ENCODE peak calls at places on chromosomes 2 and 18, in four cellular contexts. Z is CD8-positive, alpha-beta memory T cell; F is choroid plexus epithelial cell; P is IMR-90. B is an unnamed sample.

GRCh38 chr2:28400434-28400833 is 7.8 kb downstream of the FOSL2 start:
- DNase-seq in Z (no peak), F (no peak), P (no peak), B (no peak)

GRCh38 chr2:14722919-14723559 is 90.5 kb downstream of the LRATD1 start:
- DNase-seq in Z (no peak), F (no peak), P (peak), B (no peak)

GRCh38 chr18:63292844-63293683 is 26.5 kb downstream of the BCL2 start:
- DNase-seq in Z (no peak), F (no peak), P (no peak), B (no peak)

GRCh38 chr2:174561283-174562275 is 36.0 kb downstream of the WIPF1 start:
- DNase-seq in Z (no peak), F (peak), P (peak), B (no peak)

GRCh38 chr2:216504376-216504762 is 5.7 kb downstream of the RPL37A start:
- DNase-seq in Z (no peak), F (no peak), P (no peak), B (no peak)

GRCh38 chr2:112149866-112150435 is 11.8 kb downstream of the FBLN7 start:
- DNase-seq in Z (no peak), F (no peak), P (no peak), B (no peak)

GRCh38 chr2:122340246-122340645 is 584.8 kb downstream of the TSN start:
- DNase-seq in Z (no peak), F (no peak), P (no peak), B (no peak)

GRCh38 chr2:144382848-144383247 is 137.1 kb downstream of the ZEB2 start:
- DNase-seq in Z (no peak), F (peak), P (no peak), B (peak)

GRCh38 chr2:179809606-179810005 is 51.8 kb downstream of the ZNF385B start:
- DNase-seq in Z (no peak), F (no peak), P (no peak), B (no peak)

GRCh38 chr2:179802483-179802882 is 58.9 kb downstream of the ZNF385B start:
- DNase-seq in Z (no peak), F (no peak), P (no peak), B (no peak)

GRCh38 chr2:179800776-179801175 is 60.6 kb downstream of the ZNF385B start:
- DNase-seq in Z (no peak), F (no peak), P (no peak), B (no peak)

DNA sequence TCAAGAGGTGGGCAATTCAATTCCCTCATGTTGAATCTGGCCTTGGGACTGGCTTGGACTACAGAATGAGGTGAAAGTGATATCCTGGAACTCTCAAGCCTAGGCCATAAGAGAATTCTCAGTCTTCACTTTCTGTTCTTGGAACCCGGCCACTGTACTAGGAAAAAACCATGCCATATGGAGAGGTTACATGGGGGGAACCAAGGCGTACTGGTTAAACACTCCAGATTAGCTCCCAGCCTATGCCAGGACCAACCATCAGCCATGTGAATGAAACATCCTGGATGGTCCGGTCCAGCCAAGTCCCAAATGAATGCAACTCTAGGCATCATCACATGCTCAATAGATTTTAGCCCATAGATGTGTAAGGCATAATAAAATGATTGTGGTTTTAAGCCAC is 56.4 kb downstream of the ZNF385B start:
- DNase-seq in Z (no peak), F (no peak), P (no peak), B (no peak)
- H3K4me3 ChIP-seq in Z (no peak), F (no peak), P (no peak), B (no peak)

GRCh38 chr2:102282646-102283045 is 28.7 kb upstream of the IL1RL1 start:
- DNase-seq in Z (no peak), F (no peak), P (no peak), B (no peak)
- H3K4me3 ChIP-seq in Z (no peak), F (no peak), P (no peak), B (no peak)

GRCh38 chr2:55918856-55919255 is 4.7 kb downstream of the EFEMP1 start:
- DNase-seq in Z (no peak), F (no peak), P (no peak), B (no peak)
- H3K4me3 ChIP-seq in Z (no peak), F (no peak), P (no peak), B (no peak)

GRCh38 chr2:206642075-206643025 is at the start of gene FAM237A:
- DNase-seq in Z (no peak), F (peak), P (peak), B (peak)
- H3K4me3 ChIP-seq in Z (no peak), F (no peak), P (no peak), B (no peak)

GRCh38 chr2:138518860-138519259 is 17.3 kb downstream of the SPOPL start:
- DNase-seq in Z (no peak), F (no peak), P (no peak), B (no peak)

GRCh38 chr2:138516030-138516704 is 14.6 kb downstream of the SPOPL start:
- DNase-seq in Z (no peak), F (peak), P (peak), B (peak)

GRCh38 chr2:138512672-138513071 is 11.1 kb downstream of the SPOPL start:
- DNase-seq in Z (no peak), F (peak), P (peak), B (no peak)

GRCh38 chr2:138514173-138514572 is 12.6 kb downstream of the SPOPL start:
- DNase-seq in Z (no peak), F (no peak), P (no peak), B (no peak)

GRCh38 chr2:138515084-138515483 is 13.5 kb downstream of the SPOPL start:
- DNase-seq in Z (no peak), F (peak), P (no peak), B (no peak)
- H3K4me3 ChIP-seq in Z (no peak), F (no peak), P (no peak), B (no peak)

GRCh38 chr18:25345432-25345831 is 6.5 kb downstream of the ZNF521 start:
- DNase-seq in Z (no peak), F (no peak), P (peak), B (no peak)
- H3K4me3 ChIP-seq in Z (no peak), F (no peak), P (no peak), B (no peak)

GRCh38 chr18:55404811-55405654 is 183.0 kb downstream of the TCF4 start:
- DNase-seq in Z (no peak), F (peak), P (no peak), B (no peak)
- H3K4me3 ChIP-seq in Z (no peak), F (no peak), P (no peak), B (no peak)

DNA sequence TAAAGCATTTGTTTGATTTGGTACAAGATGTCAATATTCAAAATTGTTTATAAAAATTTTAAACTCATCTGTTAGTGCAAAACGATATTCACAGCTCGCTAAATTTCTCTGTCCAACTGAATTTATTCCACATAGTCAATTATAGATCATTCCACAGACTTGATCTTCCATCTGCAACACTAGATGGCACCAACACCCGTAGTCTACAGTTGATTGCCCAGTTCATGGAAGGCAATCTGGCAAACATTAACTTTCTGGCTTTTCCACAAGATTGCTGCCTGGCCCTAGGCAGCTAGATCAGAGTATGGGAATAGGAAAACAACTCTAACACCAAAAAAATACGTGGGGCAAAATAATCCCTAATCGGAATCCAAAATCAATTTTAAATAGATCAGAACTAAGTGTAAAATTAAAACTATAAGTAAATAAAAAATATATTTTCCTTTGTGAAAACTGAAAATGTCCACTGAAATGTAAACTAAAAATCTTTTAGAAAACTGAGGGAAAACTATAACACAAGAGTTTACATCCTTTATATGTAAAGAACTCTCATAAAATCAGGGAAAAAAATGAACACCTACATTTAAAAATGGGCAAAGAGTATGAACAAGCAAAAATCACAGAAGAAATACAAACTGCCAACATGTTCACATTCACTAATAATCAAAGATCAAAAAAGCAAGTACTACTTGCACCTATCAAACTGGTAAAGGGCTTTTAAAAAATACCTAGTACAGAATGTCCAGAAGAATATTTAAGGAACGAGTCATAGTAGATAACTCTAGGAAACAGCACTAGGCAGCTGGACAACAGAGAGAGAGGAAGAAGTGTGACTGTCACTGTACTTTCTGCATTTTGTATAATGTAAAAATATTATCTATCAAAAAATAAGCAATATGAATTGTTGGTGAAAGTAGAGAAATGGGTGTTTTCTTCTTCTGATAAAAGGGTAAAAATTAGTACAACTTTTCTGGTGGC is 35.0 kb downstream of the RTN4 start:
- DNase-seq in Z (no peak), F (peak), P (peak), B (peak)
- H3K4me3 ChIP-seq in Z (no peak), F (no peak), P (no peak), B (no peak)

B was measured in Jurkat, Clone E6-1.